ENCODE peak calls at places on chromosomes 3 and 15, in nine cellular contexts. D is HCT116, Q is A549, N is OCI-LY7, O is neural progenitor cell, X is PC-3, R is K562, W is IMR-90, T is SK-N-SH. M is an unnamed sample. For H3K9me3, the result is how much of the 10 kb centered on the place peaks cover.

GRCh38 chr3:168622795-168623194 is 527.1 kb upstream of the GOLIM4 start:
- DNase-seq in D (no peak), Q (no peak), N (no peak), O (no peak), X (no peak), R (no peak), W (no peak), T (no peak), M (no peak)

GRCh38 chr3:71384393-71384792 is 199.1 kb downstream of the FOXP1 start:
- DNase-seq in D (no peak), Q (no peak), N (no peak), O (no peak), X (no peak), R (no peak), W (no peak), T (no peak), M (no peak)

GRCh38 chr15:101276501-101277037 is 716 bp downstream of the SELENOS start:
- DNase-seq in D (no peak), Q (peak), N (peak), O (peak), X (peak), R (peak), W (peak), T (peak), M (peak)

GRCh38 chr3:195036203-195037016 is 234.5 kb downstream of the XXYLT1 start:
- DNase-seq in D (no peak), Q (no peak), N (no peak), O (no peak), X (no peak), R (no peak), W (no peak), T (no peak), M (no peak)

GRCh38 chr3:184584001-184584891 is 22.7 kb downstream of the EPHB3 start:
- DNase-seq in D (no peak), Q (no peak), N (no peak), O (peak), X (no peak), R (peak), W (no peak), T (peak), M (no peak)

GRCh38 chr15:71623111-71623510 is 187.2 kb upstream of the NR2E3 start:
- DNase-seq in D (no peak), Q (no peak), N (no peak), O (no peak), X (no peak), R (no peak), W (no peak), T (no peak), M (no peak)

GRCh38 chr15:71384501-71384900 is 269.2 kb downstream of the THSD4 start:
- DNase-seq in D (no peak), Q (no peak), N (no peak), O (no peak), X (no peak), R (no peak), W (no peak), T (no peak), M (no peak)

GRCh38 chr15:63752075-63752684 is 81.6 kb downstream of the HERC1 start:
- DNase-seq in D (peak), Q (peak), N (peak), O (peak), X (peak), R (peak), W (peak), T (peak), M (no peak)

GRCh38 chr15:66565731-66566130 is at the start of gene LCTL:
- DNase-seq in D (no peak), Q (no peak), N (no peak), O (peak), X (peak), R (peak), W (peak), T (no peak), M (peak)

GRCh38 chr15:90456236-90456635 is 68.2 kb downstream of the IQGAP1 start:
- DNase-seq in D (no peak), Q (no peak), N (no peak), O (peak), X (no peak), R (no peak), W (no peak), T (no peak), M (no peak)

GRCh38 chr3:141915766-141916165 is 39.3 kb downstream of the ATP1B3 start:
- DNase-seq in D (no peak), Q (no peak), N (no peak), O (no peak), X (no peak), R (no peak), W (no peak), T (no peak), M (no peak)

GRCh38 chr3:56347219-56347871 is 120.9 kb downstream of the ERC2 start:
- DNase-seq in D (no peak), Q (peak), N (peak), O (peak), X (peak), R (peak), W (no peak), T (peak), M (no peak)

GRCh38 chr3:25899352-25900101 is 109.6 kb downstream of the OXSM start:
- DNase-seq in D (no peak), Q (no peak), N (no peak), O (no peak), X (no peak), R (no peak), W (no peak), T (no peak), M (no peak)

GRCh38 chr3:116129187-116129945 is 315.9 kb downstream of the LSAMP start:
- DNase-seq in D (no peak), Q (no peak), N (no peak), O (no peak), X (peak), R (no peak), W (no peak), T (no peak), M (no peak)

GRCh38 chr3:46906471-46907058 is 29.0 kb downstream of the PTH1R start:
- DNase-seq in D (no peak), Q (no peak), N (no peak), O (no peak), X (no peak), R (no peak), W (no peak), T (peak), M (peak)

GRCh38 chr3:139935071-139935865 is at the start of gene CLSTN2:
- DNase-seq in D (no peak), Q (peak), N (no peak), O (peak), X (no peak), R (peak), W (no peak), T (peak), M (peak)

GRCh38 chr15:73286356-73286755 is 82.4 kb downstream of the HCN4 start:
- DNase-seq in D (no peak), Q (no peak), N (no peak), O (no peak), X (no peak), R (no peak), W (peak), T (no peak), M (peak)

GRCh38 chr15:30921781-30922371 is 18.2 kb downstream of the FAN1 start:
- DNase-seq in D (no peak), Q (no peak), N (no peak), O (peak), X (no peak), R (no peak), W (no peak), T (peak), M (no peak)

GRCh38 chr3:64408770-64409169 is 183.5 kb upstream of the PRICKLE2 start:
- DNase-seq in D (no peak), Q (no peak), N (no peak), O (no peak), X (no peak), R (no peak), W (peak), T (no peak), M (no peak)

GRCh38 chr3:152183473-152183872 is 85.3 kb upstream of the MBNL1 start:
- DNase-seq in D (peak), Q (peak), N (peak), O (peak), X (peak), R (peak), W (peak), T (peak), M (no peak)

GRCh38 chr15:101003076-101003475 is 83.9 kb downstream of the LRRK1 start:
- DNase-seq in D (no peak), Q (no peak), N (no peak), O (no peak), X (no peak), R (no peak), W (no peak), T (no peak), M (no peak)

GRCh38 chr15:84653584-84653909 is 536 bp downstream of the WDR73 start:
- DNase-seq in D (no peak), Q (no peak), N (no peak), O (no peak), X (no peak), R (no peak), W (no peak), T (peak), M (no peak)

GRCh38 chr3:122975163-122975923 is 52.2 kb downstream of the SEMA5B start:
- DNase-seq in D (no peak), Q (no peak), N (peak), O (peak), X (peak), R (no peak), W (peak), T (peak), M (peak)

GRCh38 chr15:37122703-37123102 is 22.4 kb upstream of the MEIS2 start:
- DNase-seq in D (no peak), Q (no peak), N (no peak), O (no peak), X (no peak), R (no peak), W (no peak), T (peak), M (no peak)

GRCh38 chr15:56918907-56919707 is 663 bp downstream of the TCF12 start:
- DNase-seq in D (no peak), Q (peak), N (peak), O (peak), X (peak), R (peak), W (peak), T (peak), M (peak)

GRCh38 chr15:71800835-71801745 is 9.3 kb upstream of the NR2E3 start:
- DNase-seq in D (peak), Q (peak), N (peak), O (peak), X (peak), R (peak), W (peak), T (peak), M (peak)

GRCh38 chr3:187086831-187087230 is 52.5 kb downstream of the RPL39L start:
- DNase-seq in D (no peak), Q (no peak), N (no peak), O (no peak), X (no peak), R (no peak), W (no peak), T (no peak), M (no peak)

GRCh38 chr15:48638966-48639365 is 6.5 kb downstream of the FBN1 start:
- DNase-seq in D (no peak), Q (no peak), N (no peak), O (no peak), X (no peak), R (no peak), W (no peak), T (no peak), M (no peak)

GRCh38 chr15:48642795-48643194 is 2.7 kb downstream of the FBN1 start:
- DNase-seq in D (no peak), Q (no peak), N (no peak), O (no peak), X (no peak), R (no peak), W (no peak), T (no peak), M (peak)

GRCh38 chr15:48643776-48644497 is 1.6 kb downstream of the FBN1 start:
- DNase-seq in D (no peak), Q (no peak), N (no peak), O (peak), X (peak), R (no peak), W (no peak), T (no peak), M (peak)

GRCh38 chr15:48643236-48643635 is 2.3 kb downstream of the FBN1 start:
- DNase-seq in D (no peak), Q (no peak), N (no peak), O (no peak), X (peak), R (no peak), W (no peak), T (no peak), M (peak)

DNA sequence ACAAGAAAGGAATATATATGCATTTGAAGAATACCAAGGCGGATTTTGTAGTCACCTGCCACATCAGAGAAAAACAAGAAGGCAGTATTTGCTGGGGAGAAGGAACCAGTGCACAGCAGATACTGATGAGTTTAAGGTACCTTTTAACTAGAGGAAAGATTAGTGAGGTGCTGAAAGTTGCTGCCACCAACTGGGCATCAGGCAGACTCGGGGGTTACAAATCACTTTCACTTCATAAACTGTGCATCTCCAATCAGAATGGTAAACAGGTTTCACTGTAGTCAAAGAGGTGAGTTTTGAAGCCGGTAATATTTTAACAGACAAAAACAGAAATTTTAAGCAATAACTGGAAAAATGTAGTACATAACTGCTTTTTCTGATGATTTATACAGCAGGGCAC is 4.1 kb downstream of the FBN1 start:
- DNase-seq in D (no peak), Q (peak), N (peak), O (no peak), X (peak), R (peak), W (peak), T (peak), M (peak)
- H3K4me2 ChIP-seq in D (no peak), Q (no peak), N (no peak), O (no peak), X (peak), R (no peak), W (peak), T (peak), M (peak)

GRCh38 chr15:24772256-24772655 is 96.7 kb downstream of the NPAP1 start:
- DNase-seq in D (no peak), Q (no peak), N (no peak), O (peak), X (no peak), R (no peak), W (no peak), T (no peak), M (peak)

GRCh38 chr15:24777307-24777706 is 101.7 kb downstream of the NPAP1 start:
- DNase-seq in D (no peak), Q (no peak), N (no peak), O (no peak), X (no peak), R (no peak), W (no peak), T (no peak), M (no peak)

DNA sequence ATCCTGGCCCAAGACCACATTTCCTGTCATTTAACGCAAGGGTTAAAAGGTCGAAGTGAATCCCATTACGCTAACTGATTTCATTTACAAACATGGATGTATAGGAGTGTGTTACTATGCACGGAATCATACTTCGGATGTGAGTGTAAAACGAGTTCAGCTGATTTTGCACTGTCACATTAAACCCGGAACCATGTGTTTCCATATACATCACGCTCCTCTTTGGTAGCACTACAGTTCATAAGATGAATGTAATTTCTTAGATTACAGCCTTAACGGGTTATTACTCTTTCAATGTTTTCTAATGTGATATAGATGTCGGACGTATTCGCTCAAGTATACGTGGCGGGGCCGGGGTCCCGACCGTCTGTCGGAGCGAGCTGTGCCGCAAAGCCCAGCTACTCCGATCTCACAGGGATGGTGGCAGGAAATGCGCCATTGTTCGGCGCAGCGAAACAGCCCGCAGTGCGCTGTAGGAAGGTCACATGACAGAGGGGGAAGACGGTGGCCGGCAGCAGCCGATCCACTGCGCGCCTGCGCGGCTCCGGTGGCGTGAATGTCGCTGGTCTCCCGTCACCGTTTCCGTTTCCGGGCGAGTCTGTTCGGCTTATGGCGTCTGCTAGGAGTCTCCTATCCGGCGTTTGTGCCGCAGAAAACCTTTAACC is 97.3 kb downstream of the NPAP1 start:
- DNase-seq in D (no peak), Q (no peak), N (no peak), O (peak), X (peak), R (peak), W (peak), T (peak), M (peak)
- H3K9me3 ChIP-seq in D (under half), Q (under half), N (under half), O (under half), X (under half), R (under half), W (under half), T (under half), M (under half)

DNA sequence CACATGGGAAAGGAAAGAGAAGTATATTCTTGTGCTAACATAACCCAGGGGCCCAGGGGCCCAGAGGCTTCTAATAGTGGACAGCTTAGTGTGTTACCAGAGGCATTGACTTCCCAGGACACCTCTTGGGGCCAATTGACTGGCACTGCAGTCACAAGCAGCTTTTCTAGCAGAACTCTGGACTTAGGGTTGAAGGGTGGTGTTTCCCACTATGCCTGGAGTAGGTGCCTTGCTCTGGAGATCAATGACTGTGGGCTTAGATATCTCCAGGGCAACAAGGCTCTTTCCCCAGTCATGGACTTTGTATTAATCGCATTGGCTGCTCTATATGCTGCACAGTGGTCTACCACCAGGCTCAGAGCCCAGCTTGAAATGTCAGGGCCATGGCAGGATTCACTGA is 172.7 kb upstream of the KBTBD8 start:
- DNase-seq in D (no peak), Q (no peak), N (no peak), O (no peak), X (no peak), R (no peak), W (no peak), T (no peak), M (no peak)
- TF ChIP-seq CTCF in D (no peak), Q (no peak), N (no peak), O (no peak), X (no peak), R (no peak), W (no peak), T (no peak), M (no peak)

DNA sequence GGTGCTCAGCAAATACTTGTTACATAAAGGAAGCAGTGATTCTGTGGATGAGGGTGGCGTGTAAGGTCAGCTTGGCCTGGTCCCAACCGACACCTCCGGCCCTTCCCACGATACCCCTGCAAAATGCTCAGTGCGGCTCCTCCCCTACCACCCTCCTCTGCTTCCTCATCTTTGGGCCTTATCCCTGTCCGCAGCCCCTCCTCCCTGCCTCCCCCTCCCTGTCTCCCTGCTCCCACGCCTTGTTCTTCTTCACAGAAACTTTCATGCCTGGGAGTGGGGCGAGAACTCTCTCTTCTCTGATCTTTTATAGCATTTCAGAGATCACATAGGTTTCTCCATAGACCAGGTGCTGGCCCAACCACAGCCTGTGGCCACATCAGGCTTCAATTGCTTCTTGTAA is 75.0 kb upstream of the ATP2B2 start:
- DNase-seq in D (no peak), Q (no peak), N (no peak), O (no peak), X (no peak), R (no peak), W (no peak), T (no peak), M (no peak)
- H3K4me2 ChIP-seq in D (no peak), Q (no peak), N (no peak), O (no peak), X (no peak), R (no peak), W (no peak), T (no peak), M (no peak)

GRCh38 chr15:79919749-79920511 is 23.1 kb upstream of the MTHFS start:
- DNase-seq in D (no peak), Q (no peak), N (peak), O (peak), X (no peak), R (no peak), W (no peak), T (no peak), M (no peak)
- H3K9me3 ChIP-seq in D (under half), Q (half or more), N (half or more), O (under half), X (under half), R (half or more), W (under half), T (under half), M (under half)

DNA sequence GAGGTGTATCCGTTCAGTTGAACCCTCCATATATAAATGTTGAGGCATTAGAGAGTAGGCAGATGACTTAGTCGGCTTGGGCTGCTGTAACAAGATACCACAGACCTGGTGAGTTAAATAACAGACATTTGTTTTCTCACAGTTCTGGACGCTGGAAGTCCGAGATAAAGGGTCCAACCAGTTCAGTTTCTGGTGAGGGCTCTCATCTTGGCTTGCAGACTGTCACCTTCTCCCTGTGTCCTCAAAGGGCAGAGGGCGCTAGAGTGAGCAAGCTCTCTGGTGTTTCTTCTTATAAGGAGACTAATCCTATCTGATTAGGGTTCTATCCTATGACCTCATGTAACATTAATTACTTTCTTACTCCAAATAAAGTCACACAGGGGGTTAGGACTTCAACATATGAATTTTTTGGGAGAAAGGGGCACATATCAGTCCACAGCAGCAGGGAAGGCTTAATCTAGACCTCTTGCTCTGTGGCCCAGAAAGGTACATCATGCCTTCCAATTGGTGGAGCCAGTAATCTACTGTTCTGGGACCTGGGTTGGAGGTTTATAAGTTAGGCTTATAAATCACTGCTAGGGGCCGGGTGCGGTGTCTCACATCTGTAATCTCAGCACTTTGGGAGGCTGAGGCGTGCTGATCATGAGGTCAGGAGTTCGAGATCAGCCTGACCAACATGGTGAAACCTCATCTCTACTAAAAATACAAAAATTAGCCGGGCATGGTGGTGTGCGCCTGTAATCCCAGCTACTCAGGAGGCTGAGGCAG is 26.3 kb upstream of the SLC28A2 start:
- DNase-seq in D (no peak), Q (no peak), N (peak), O (peak), X (no peak), R (peak), W (no peak), T (no peak), M (no peak)
- TF ChIP-seq CTCF in D (no peak), Q (no peak), N (peak), O (peak), X (peak), R (peak), W (no peak), T (no peak), M (no peak)

M was measured in osteoblast.